ENCODE peak calls at places on chromosomes 11 and 22, in nine cellular contexts. K is ureter; I is activated naive CD8-positive, alpha-beta T cell treated with anti-CD3 and anti-CD28 coated beads, Interleukin-2, amount 10 ng/mL, durations not matched to agents 7 days and 5 days; C is AG08395; W is NCI-H1105 treated with DMSO at 0.1 percent for 48 hours; D is upper lobe of left lung; V is neural crest cell; N is stimulated activated CD8-positive, alpha-beta memory T cell treated with anti-CD3 and anti-CD28 coated beads, Interleukin-15, amount 100 ng/mL, for 1 hour; T is NCI-H345. H is an unnamed sample.

GRCh38 chr22:38308791-38309498 is 8.3 kb downstream of the CSNK1E start:
- DNase-seq in C (no peak), D (no peak), N (no peak), T (no peak), K (no peak), V (no peak), W (no peak), I (no peak), H (no peak)

GRCh38 chr22:24965822-24966626 is 13.5 kb downstream of the KIAA1671 start:
- DNase-seq in T (no peak), W (no peak), K (peak), I (no peak), N (no peak), C (no peak), D (no peak), V (no peak), H (no peak)

GRCh38 chr11:118953265-118953664 is 2.8 kb upstream of the UPK2 start:
- DNase-seq in W (peak), V (peak), K (no peak), C (no peak), T (peak), N (no peak), I (no peak), D (no peak), H (peak)

GRCh38 chr11:121717296-121717695 is 264.5 kb upstream of the SORL1-AS1 start:
- DNase-seq in C (no peak), W (no peak), D (no peak), K (no peak), I (no peak), N (no peak), T (no peak), V (no peak), H (no peak)

GRCh38 chr11:57325735-57326048 is 940 bp upstream of the TNKS1BP1 start:
- DNase-seq in W (no peak), I (no peak), D (no peak), C (no peak), N (no peak), T (no peak), K (peak), V (no peak), H (no peak)

GRCh38 chr11:57327721-57328120 is 3.0 kb upstream of the TNKS1BP1 start:
- DNase-seq in K (no peak), I (no peak), N (no peak), T (no peak), V (no peak), D (no peak), W (no peak), C (no peak), H (no peak)

GRCh38 chr11:79208126-79208525 is 232.7 kb downstream of the TENM4 start:
- DNase-seq in V (no peak), D (no peak), W (no peak), I (no peak), K (no peak), T (no peak), C (no peak), N (no peak), H (no peak)

GRCh38 chr11:36266767-36267166 is 22.5 kb downstream of the COMMD9 start:
- DNase-seq in I (no peak), C (no peak), D (no peak), V (no peak), K (no peak), W (no peak), T (no peak), N (no peak), H (no peak)

GRCh38 chr11:24760681-24761080 is 263.8 kb downstream of the LUZP2 start:
- DNase-seq in N (no peak), W (no peak), V (no peak), C (no peak), D (no peak), K (no peak), I (no peak), T (no peak), H (no peak)

GRCh38 chr11:107598225-107599139 is 7.5 kb downstream of the ELMOD1 start:
- DNase-seq in K (no peak), N (no peak), V (no peak), W (no peak), D (no peak), T (no peak), C (peak), I (no peak), H (no peak)

GRCh38 chr11:69195819-69196218 is 40.1 kb downstream of the SMIM38 start:
- DNase-seq in W (no peak), V (no peak), N (no peak), C (no peak), I (no peak), T (no peak), D (no peak), K (no peak), H (no peak)

GRCh38 chr11:76901144-76901543 is 40.4 kb downstream of the ACER3 start:
- DNase-seq in C (no peak), D (no peak), N (no peak), V (no peak), K (no peak), I (no peak), T (no peak), W (no peak), H (peak)

GRCh38 chr11:70710192-70710965 is 312.1 kb downstream of the CTTN start:
- DNase-seq in W (no peak), N (no peak), V (no peak), C (no peak), D (no peak), T (no peak), I (no peak), K (no peak), H (no peak)

GRCh38 chr11:122851366-122852011 is 13.2 kb downstream of the CRTAM start:
- DNase-seq in T (peak), W (no peak), I (no peak), K (no peak), V (no peak), N (no peak), D (no peak), C (no peak), H (no peak)

GRCh38 chr11:12131943-12132789 is 21.8 kb downstream of the MICAL2 start:
- DNase-seq in K (no peak), T (no peak), V (no peak), C (no peak), W (no peak), I (no peak), N (no peak), D (no peak), H (peak)

GRCh38 chr11:12693485-12694181 is 19.4 kb downstream of the TEAD1 start:
- DNase-seq in D (peak), I (no peak), T (peak), N (no peak), C (peak), K (no peak), V (no peak), W (peak), H (peak)